ENCODE peak calls at places on chromosomes 12 and 14, in ten cellular contexts. W is suprapubic skin; J is anterior cingulate cortex; C is Ammon's horn; X is bronchial epithelial cell; S is effector memory CD4-positive, alpha-beta T cell; Y is iPS DF 19.7; B is left cardiac atrium; Q is activated CD8-positive, alpha-beta T cell treated with anti-CD3 and anti-CD28 coated beads for 36 hours; V is NCI-H748 treated with DMSO at 0.1 percent for 48 hours. N is an unnamed sample.
A peak's percentile ranks its signal among the peaks of the same experiment; 100 is the strongest.

GRCh38 chr12:39553476-39553875 is 66.1 kb downstream of the ABCD2 start:
- DNase-seq in S (no peak), X (peak; percentile 60), V (no peak), J (no peak), Y (no peak), W (no peak), C (no peak), B (no peak), Q (no peak), N (no peak)

GRCh38 chr14:36070056-36071043 is 106.2 kb downstream of the PTCSC3 start:
- DNase-seq in Y (peak; percentile 33), W (no peak), V (peak; percentile 72), J (no peak), C (peak; percentile 84), B (peak; percentile 45), X (peak; percentile 65), S (no peak), Q (peak; percentile 65), N (peak; percentile 78)

GRCh38 chr12:103441437-103442186 is 54.2 kb downstream of the C12orf42 start:
- DNase-seq in S (no peak), Y (no peak), Q (peak; percentile 68), V (no peak), B (no peak), X (no peak), W (no peak), J (no peak), C (peak; percentile 38), N (no peak)

GRCh38 chr14:50830932-50831703 is at the start of gene NIN:
- DNase-seq in X (peak; percentile 52), W (peak; percentile 88), Y (no peak), J (no peak), Q (peak; percentile 80), V (peak; percentile 59), S (peak; percentile 36), C (peak; percentile 80), B (peak; percentile 84), N (peak; percentile 57)

GRCh38 chr12:11641522-11641921 is 8.0 kb upstream of the ETV6 start:
- DNase-seq in B (no peak), Q (no peak), S (no peak), V (no peak), Y (no peak), J (no peak), C (no peak), X (no peak), W (no peak), N (no peak)

GRCh38 chr14:76473381-76474263 is 97.7 kb downstream of the ESRRB start:
- DNase-seq in V (no peak), W (no peak), C (no peak), X (peak; percentile 15), J (no peak), Y (no peak), S (no peak), Q (no peak), B (peak; percentile 36), N (no peak)

GRCh38 chr14:100037351-100037750 is 27.9 kb upstream of the EVL start:
- DNase-seq in Q (no peak), X (peak; percentile 64), C (no peak), V (no peak), S (no peak), W (no peak), Y (no peak), J (no peak), B (no peak), N (no peak)

GRCh38 chr12:85740190-85740589 is 96.0 kb downstream of the RASSF9 start:
- DNase-seq in Q (no peak), S (no peak), V (no peak), C (no peak), J (no peak), Y (no peak), W (no peak), B (no peak), X (no peak), N (no peak)

GRCh38 chr14:56754966-56755365 is 55.3 kb downstream of the OTX2 start:
- DNase-seq in S (no peak), V (peak; percentile 98), B (no peak), C (no peak), W (no peak), J (no peak), Q (no peak), Y (no peak), X (no peak), N (peak; percentile 55)